ENCODE peak calls at places on chromosomes 2 and 18, in four cellular contexts. N is ovary, M is GM20000, Z is coronary artery. R is an unnamed sample.

GRCh38 chr2:25077792-25078170 is 35.9 kb downstream of the EFR3B start:
- DNase-seq in N (no peak), M (no peak), Z (no peak), R (no peak)

GRCh38 chr18:13178976-13179375 is 39.6 kb upstream of the LDLRAD4 start:
- DNase-seq in N (no peak), M (no peak), Z (no peak), R (no peak)

GRCh38 chr2:180938419-180938818 is 42.0 kb upstream of the UBE2E3 start:
- DNase-seq in N (no peak), M (no peak), Z (no peak), R (no peak)

GRCh38 chr2:233745073-233745755 is 14.9 kb upstream of the UGT1A1 start:
- DNase-seq in N (no peak), M (no peak), Z (no peak), R (no peak)

GRCh38 chr2:240462704-240463273 is 27.3 kb downstream of the GPC1 start:
- DNase-seq in N (peak; percentile 15), M (no peak), Z (no peak), R (no peak)

GRCh38 chr2:219417374-219417773 is 803 bp upstream of the DES start:
- DNase-seq in N (no peak), M (no peak), Z (no peak), R (no peak)

GRCh38 chr2:9975805-9976447 is 24.4 kb downstream of the GRHL1 start:
- DNase-seq in N (no peak), M (no peak), Z (no peak), R (no peak)

GRCh38 chr2:126902152-126902835 is 3.6 kb downstream of the TEX51 start:
- DNase-seq in N (no peak), M (no peak), Z (peak; percentile 59), R (no peak)

GRCh38 chr2:6523476-6523875 is 342.2 kb downstream of the CMPK2 start:
- DNase-seq in N (no peak), M (no peak), Z (no peak), R (no peak)

GRCh38 chr2:149020432-149020851 is 18.1 kb upstream of the LYPD6B start:
- DNase-seq in N (no peak), M (no peak), Z (no peak), R (no peak)

GRCh38 chr18:58046087-58046793 is 2.2 kb downstream of the NEDD4L start:
- DNase-seq in N (no peak), M (no peak), Z (no peak), R (no peak)

GRCh38 chr2:132670104-132670960 is at the start of gene LYPD1:
- DNase-seq in N (peak; percentile 22), M (no peak), Z (no peak), R (peak; percentile 43)

GRCh38 chr2:110980613-110981062 is 140.1 kb upstream of the BCL2L11 start:
- DNase-seq in N (no peak), M (no peak), Z (no peak), R (no peak)

GRCh38 chr2:48725696-48726494 is 29.6 kb downstream of the LHCGR start:
- DNase-seq in N (no peak), M (no peak), Z (no peak), R (no peak)

GRCh38 chr2:73987109-73987947 is 2.6 kb downstream of the TET3 start:
- DNase-seq in N (no peak), M (peak; percentile 54), Z (no peak), R (no peak)
- TF ChIP-seq CTCF in N (no peak), M (peak; percentile 23), Z (no peak), R (no peak)

DNA sequence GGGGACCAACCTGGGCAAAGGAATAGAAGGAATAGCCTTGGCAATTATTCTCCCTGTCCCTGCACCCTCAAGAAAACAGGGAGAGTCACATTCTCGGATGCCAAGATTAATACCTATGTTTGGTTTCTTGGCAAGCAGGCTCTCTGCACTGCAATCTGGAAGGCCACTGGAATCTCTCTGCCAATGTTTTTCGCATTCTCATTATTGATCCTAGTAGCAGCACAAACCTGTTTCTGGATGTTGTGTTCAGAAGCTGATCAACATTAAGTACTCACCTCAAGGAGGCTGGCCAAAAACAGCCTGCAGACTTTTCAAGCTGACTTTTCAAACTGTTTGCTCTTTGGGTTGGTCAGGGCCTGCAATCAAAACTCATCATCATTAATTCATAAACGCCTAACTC is 62.2 kb downstream of the CLHC1 start:
- DNase-seq in N (no peak), M (no peak), Z (no peak), R (no peak)
- TF ChIP-seq CTCF in N (no peak), M (no peak), Z (no peak), R (no peak)

DNA sequence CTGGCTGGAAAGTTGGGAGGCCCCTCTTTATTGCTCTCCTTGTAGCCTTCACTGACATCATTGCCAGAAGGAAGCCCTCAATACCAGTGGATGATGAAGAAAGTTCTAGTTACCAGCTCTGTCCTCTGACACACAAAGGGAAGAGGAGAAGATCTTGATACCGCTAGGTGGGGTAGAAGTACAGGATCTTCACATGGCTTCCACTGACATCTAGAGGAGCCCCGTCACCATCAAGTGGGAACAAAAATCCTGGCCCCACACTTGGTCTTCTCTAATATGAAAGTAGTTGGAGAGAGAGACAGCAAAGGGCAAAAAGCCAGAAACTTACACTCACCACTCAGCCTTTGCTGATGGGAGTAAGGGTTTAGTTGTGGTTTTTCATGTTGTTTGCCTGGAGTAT is 12.4 kb downstream of the XIRP2 start:
- DNase-seq in N (no peak), M (no peak), Z (no peak), R (no peak)
- TF ChIP-seq CTCF in N (no peak), M (no peak), Z (no peak), R (no peak)

GRCh38 chr2:196239622-196240587 is 68.5 kb upstream of the STK17B start:
- DNase-seq in N (no peak), M (peak; percentile 57), Z (no peak), R (no peak)
- TF ChIP-seq CTCF in N (no peak), M (no peak), Z (no peak), R (no peak)